ENCODE peak calls at places on chromosomes 4 and X, in five cellular contexts. I, B, A, V and R are unnamed samples.

GRCh38 chrX:96987228-96987627 is 103.5 kb downstream of the RPA4 start:
- DNase-seq in I (no peak), B (no peak), A (no peak), V (peak; percentile 30), R (no peak)

GRCh38 chrX:31420302-31420701 is 348.5 kb upstream of the FTHL17 start:
- DNase-seq in I (no peak), B (no peak), A (no peak), V (no peak), R (no peak)

GRCh38 chr4:157221895-157222763 is 1.6 kb downstream of the GRIA2 start:
- DNase-seq in I (no peak), B (no peak), A (no peak), V (no peak), R (peak; percentile 44)

GRCh38 chr4:57993934-57994333 is 883.7 kb upstream of the IGFBP7 start:
- DNase-seq in I (no peak), B (no peak), A (no peak), V (no peak), R (no peak)

GRCh38 chrX:108464604-108465003 is 25.0 kb downstream of the COL4A5 start:
- DNase-seq in I (no peak), B (no peak), A (peak; percentile 16), V (no peak), R (peak; percentile 10)

GRCh38 chr4:69708211-69708610 is 52.2 kb downstream of the SULT1B1 start:
- DNase-seq in I (no peak), B (no peak), A (no peak), V (peak; percentile 41), R (no peak)

GRCh38 chrX:152821145-152821765 is 9.3 kb downstream of the CETN2 start:
- DNase-seq in I (peak; percentile 34), B (no peak), A (peak; percentile 20), V (peak; percentile 31), R (peak; percentile 19)

GRCh38 chr4:107449611-107450369 is 270.2 kb downstream of the PAPSS1 start:
- DNase-seq in I (no peak), B (no peak), A (no peak), V (no peak), R (no peak)

GRCh38 chr4:145098675-145099037 is 545 bp downstream of the ABCE1 start:
- DNase-seq in I (no peak), B (no peak), A (no peak), V (peak; percentile 57), R (peak; percentile 37)

GRCh38 chr4:86935833-86936721 is 1.3 kb downstream of the AFF1 start:
- DNase-seq in I (peak; percentile 82), B (peak; percentile 73), A (peak; percentile 73), V (peak; percentile 75), R (no peak)

GRCh38 chrX:155968106-155968714 is 29.3 kb upstream of the IL9R start:
- DNase-seq in I (no peak), B (no peak), A (no peak), V (no peak), R (no peak)

GRCh38 chrX:115504167-115504566 is 56.8 kb upstream of the PLS3 start:
- DNase-seq in I (no peak), B (no peak), A (no peak), V (no peak), R (no peak)

GRCh38 chr4:185914583-185915199 is 102.7 kb upstream of the SORBS2 start:
- DNase-seq in I (no peak), B (no peak), A (no peak), V (peak; percentile 53), R (peak; percentile 28)

GRCh38 chrX:54306379-54306778 is 51.5 kb downstream of the WNK3 start:
- DNase-seq in I (no peak), B (no peak), A (no peak), V (no peak), R (no peak)

GRCh38 chrX:14056201-14056600 is 26.5 kb upstream of the GEMIN8 start:
- DNase-seq in I (no peak), B (no peak), A (no peak), V (peak; percentile 48), R (no peak)

GRCh38 chr4:81135501-81135900 is 79.5 kb downstream of the PRKG2 start:
- DNase-seq in I (no peak), B (no peak), A (no peak), V (peak; percentile 41), R (no peak)

GRCh38 chr4:112266823-112267222 is 18.9 kb downstream of the TIFA start:
- DNase-seq in I (no peak), B (no peak), A (no peak), V (peak; percentile 54), R (no peak)

GRCh38 chr4:37609621-37610020 is 76.6 kb downstream of the RELL1 start:
- DNase-seq in I (no peak), B (no peak), A (no peak), V (no peak), R (no peak)

GRCh38 chr4:70734971-70735370 is 13.2 kb downstream of the RUFY3 start:
- DNase-seq in I (no peak), B (peak; percentile 26), A (no peak), V (no peak), R (no peak)

GRCh38 chr4:102007959-102008425 is 217.5 kb downstream of the BANK1 start:
- DNase-seq in I (no peak), B (no peak), A (no peak), V (no peak), R (no peak)

GRCh38 chr4:38456096-38456495 is 207.9 kb upstream of the KLF3 start:
- DNase-seq in I (peak; percentile 66), B (no peak), A (no peak), V (no peak), R (no peak)

GRCh38 chrX:15188039-15188438 is 81.8 kb downstream of the ASB9 start:
- DNase-seq in I (no peak), B (no peak), A (no peak), V (no peak), R (no peak)

GRCh38 chrX:154735695-154736393 is 15.0 kb downstream of the GAB3 start:
- DNase-seq in I (no peak), B (no peak), A (no peak), V (peak; percentile 94), R (peak; percentile 69)

GRCh38 chr4:73257995-73258667 is 467 bp downstream of the ANKRD17 start:
- DNase-seq in I (no peak), B (peak; percentile 83), A (no peak), V (peak; percentile 51), R (peak; percentile 47)

GRCh38 chr4:122772311-122772710 is 39.8 kb downstream of the BBS12 start:
- DNase-seq in I (no peak), B (no peak), A (no peak), V (peak; percentile 39), R (no peak)

GRCh38 chr4:54228563-54229501 is at the start of gene PDGFRA:
- DNase-seq in I (peak; percentile 34), B (no peak), A (no peak), V (peak; percentile 99), R (peak; percentile 84)

GRCh38 chrX:70476934-70477733 is 32.5 kb downstream of the DLG3 start:
- DNase-seq in I (peak; percentile 76), B (no peak), A (peak; percentile 68), V (peak; percentile 68), R (peak; percentile 7)

GRCh38 chr4:122703868-122704267 is 28.6 kb upstream of the BBS12 start:
- DNase-seq in I (no peak), B (no peak), A (peak; percentile 27), V (no peak), R (peak; percentile 32)

GRCh38 chrX:129235903-129236302 is 287.4 kb downstream of the SMARCA1 start:
- DNase-seq in I (no peak), B (no peak), A (no peak), V (no peak), R (no peak)

GRCh38 chr4:1250921-1251772 is 2.2 kb upstream of the CTBP1 start:
- DNase-seq in I (peak; percentile 31), B (no peak), A (no peak), V (no peak), R (no peak)

GRCh38 chr4:1249731-1250526 is 999 bp upstream of the CTBP1 start:
- DNase-seq in I (peak; percentile 68), B (peak; percentile 62), A (no peak), V (peak; percentile 56), R (no peak)

GRCh38 chr4:1252928-1253492 is 4.1 kb upstream of the CTBP1 start:
- DNase-seq in I (no peak), B (no peak), A (no peak), V (no peak), R (no peak)

GRCh38 chr4:1250527-1250812 is 1.5 kb upstream of the CTBP1 start:
- DNase-seq in I (no peak), B (no peak), A (no peak), V (no peak), R (no peak)

GRCh38 chr4:1251773-1252066 is 2.8 kb upstream of the CTBP1 start:
- DNase-seq in I (no peak), B (no peak), A (no peak), V (no peak), R (no peak)
- H3K9me3 ChIP-seq in I (no peaks in the 10 kb centered on the region), B (no peaks in the 10 kb centered on the region), A (peaks cover 54% of the 10 kb centered on the region), V (no peaks in the 10 kb centered on the region), R (peaks cover 10% of the 10 kb centered on the region)

GRCh38 chr4:187995322-187996207 is at the start of gene ZFP42:
- DNase-seq in I (peak; percentile 45), B (no peak), A (no peak), V (peak; percentile 5), R (no peak)
- H3K4me3 ChIP-seq in I (no peak within 1 kb of the TSS), B (no peak within 1 kb of the TSS), A (peak within 1 kb of the TSS; percentile 65), V (peak within 1 kb of the TSS; percentile 17), R (no peak within 1 kb of the TSS)

DNA sequence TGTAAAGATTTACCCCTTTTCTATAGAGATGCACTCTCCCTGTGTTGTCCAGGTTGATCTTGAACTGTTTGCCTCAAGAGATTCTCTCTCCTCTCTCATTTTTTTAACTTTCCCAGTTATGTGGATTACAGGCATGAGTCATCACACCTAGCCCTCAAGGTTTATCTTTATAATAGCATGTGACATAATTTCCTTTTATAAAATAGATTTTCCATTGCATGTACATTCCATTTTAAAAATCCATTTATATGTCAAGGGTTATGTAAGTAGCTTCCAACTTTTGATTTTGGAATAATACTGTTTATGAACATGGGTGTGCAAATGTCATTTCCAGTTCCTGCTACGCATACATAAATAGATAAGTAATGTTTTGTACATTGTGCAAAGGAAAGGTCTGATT is 20.6 kb downstream of the ZNF721 start:
- DNase-seq in I (no peak), B (no peak), A (no peak), V (peak; percentile 18), R (no peak)
- H3K9me3 ChIP-seq in I (peaks cover 36% of the 10 kb centered on the region), B (peaks cover 22% of the 10 kb centered on the region), A (no peaks in the 10 kb centered on the region), V (no peaks in the 10 kb centered on the region), R (no peaks in the 10 kb centered on the region)

DNA sequence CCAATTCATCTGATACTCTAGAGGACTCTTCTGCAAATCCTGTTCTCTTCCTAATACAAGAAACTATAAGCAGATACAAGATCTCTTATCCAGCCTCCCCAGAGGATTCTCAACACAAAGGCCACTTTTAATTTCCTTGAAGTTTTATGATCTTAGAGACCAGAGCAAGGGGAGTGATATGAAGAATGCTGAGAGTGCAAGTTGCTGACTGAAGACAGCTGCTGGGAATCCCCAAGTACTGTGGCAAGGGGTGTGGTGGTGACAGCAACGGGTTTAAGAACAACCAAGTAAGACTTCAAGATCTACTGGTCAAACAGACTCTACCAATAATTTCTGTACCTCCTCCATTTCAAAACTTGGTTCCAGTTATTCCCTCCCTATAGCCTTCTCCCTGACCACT is 7.0 kb downstream of the AMMECR1 start:
- DNase-seq in I (no peak), B (no peak), A (no peak), V (peak; percentile 14), R (no peak)
- H3K4me3 ChIP-seq in I (no peak overlapping the region), B (no peak overlapping the region), A (no peak overlapping the region), V (no peak overlapping the region), R (no peak overlapping the region)

GRCh38 chrX:81237516-81237915 is 35.6 kb downstream of the SH3BGRL start:
- DNase-seq in I (no peak), B (no peak), A (no peak), V (no peak), R (no peak)
- H3K9me3 ChIP-seq in I (no peaks in the 10 kb centered on the region), B (no peaks in the 10 kb centered on the region), A (peaks cover 9% of the 10 kb centered on the region), V (no peaks in the 10 kb centered on the region), R (no peaks in the 10 kb centered on the region)

GRCh38 chr4:171812377-171813194 is 618 bp upstream of the GALNTL6 start:
- DNase-seq in I (no peak), B (no peak), A (no peak), V (no peak), R (no peak)
- H3K4me3 ChIP-seq in I (no peak overlapping the region), B (no peak overlapping the region), A (peak overlapping the region; percentile 67), V (peak overlapping the region; percentile 52), R (peak overlapping the region; percentile 14)